ENCODE peak calls at places on chromosome 4, in four cellular contexts. P is breast epithelium, B is PC-3, Q is osteocyte. O is an unnamed sample.

GRCh38 chr4:101400096-101400495 is 52.8 kb upstream of the PPP3CA start:
- DNase-seq in P (no peak), B (peak), Q (no peak), O (no peak)

GRCh38 chr4:6044805-6045204 is 26.6 kb upstream of the C4orf50 start:
- DNase-seq in P (no peak), B (no peak), Q (no peak), O (no peak)

GRCh38 chr4:169770411-169770810 is 12.7 kb upstream of the HPF1 start:
- DNase-seq in P (no peak), B (no peak), Q (no peak), O (no peak)

GRCh38 chr4:23333556-23333945 is 556.3 kb downstream of the PPARGC1A start:
- DNase-seq in P (no peak), B (peak), Q (no peak), O (no peak)

GRCh38 chr4:94722748-94723147 is 35.0 kb upstream of the BMPR1B start:
- DNase-seq in P (no peak), B (no peak), Q (no peak), O (no peak)

GRCh38 chr4:158122501-158122900 is 50.3 kb downstream of the GASK1B start:
- DNase-seq in P (no peak), B (no peak), Q (no peak), O (no peak)

GRCh38 chr4:138243369-138243768 is 1.2 kb upstream of the SLC7A11 start:
- DNase-seq in P (no peak), B (peak), Q (no peak), O (no peak)

GRCh38 chr4:6556263-6556662 is 18.7 kb upstream of the MAN2B2 start:
- DNase-seq in P (no peak), B (peak), Q (no peak), O (no peak)

GRCh38 chr4:97998203-97998602 is 145.1 kb downstream of the STPG2 start:
- DNase-seq in P (no peak), B (peak), Q (no peak), O (no peak)

GRCh38 chr4:139607302-139608060 is 51.5 kb upstream of the SETD7 start:
- DNase-seq in P (no peak), B (no peak), Q (no peak), O (no peak)

GRCh38 chr4:127463883-127464282 is 168.9 kb upstream of the INTU start:
- DNase-seq in P (no peak), B (no peak), Q (no peak), O (no peak)

GRCh38 chr4:45043916-45044315 is 317.6 kb upstream of the GNPDA2 start:
- DNase-seq in P (no peak), B (no peak), Q (no peak), O (no peak)

GRCh38 chr4:137631605-137632004 is 99.3 kb upstream of the PCDH18 start:
- DNase-seq in P (no peak), B (no peak), Q (no peak), O (no peak)

GRCh38 chr4:80788798-80789197 is 241.7 kb upstream of the BMP3 start:
- DNase-seq in P (no peak), B (no peak), Q (no peak), O (no peak)

GRCh38 chr4:35818520-35818919 is 425.8 kb downstream of the ARAP2 start:
- DNase-seq in P (no peak), B (peak), Q (no peak), O (no peak)

GRCh38 chr4:100876546-100876945 is 358.7 kb upstream of the EMCN start:
- DNase-seq in P (no peak), B (no peak), Q (no peak), O (no peak)

GRCh38 chr4:23819041-23819511 is 70.8 kb downstream of the PPARGC1A start:
- DNase-seq in P (no peak), B (no peak), Q (no peak), O (no peak)

GRCh38 chr4:88831063-88831462 is 133.4 kb upstream of the NAP1L5 start:
- DNase-seq in P (no peak), B (no peak), Q (no peak), O (no peak)

GRCh38 chr4:182207806-182208483 is 35.3 kb upstream of the TENM3 start:
- DNase-seq in P (no peak), B (peak), Q (no peak), O (no peak)

GRCh38 chr4:2991243-2991642 is 27.9 kb downstream of the GRK4 start:
- DNase-seq in P (no peak), B (no peak), Q (no peak), O (no peak)

GRCh38 chr4:173301518-173302201 is 32.5 kb downstream of the HMGB2 start:
- DNase-seq in P (no peak), B (peak), Q (no peak), O (no peak)

GRCh38 chr4:176321589-176321988 is 1.8 kb downstream of the SPCS3 start:
- DNase-seq in P (no peak), B (no peak), Q (no peak), O (no peak)

GRCh38 chr4:86184216-86184915 is 175.5 kb downstream of the MAPK10 start:
- DNase-seq in P (no peak), B (no peak), Q (no peak), O (no peak)

GRCh38 chr4:82287720-82288119 is 86.1 kb downstream of the HNRNPD start:
- DNase-seq in P (no peak), B (peak), Q (no peak), O (no peak)
- TF ChIP-seq CTCF in P (no peak), B (no peak), Q (no peak), O (no peak)

GRCh38 chr4:107379054-107379869 is 340.8 kb downstream of the PAPSS1 start:
- DNase-seq in P (no peak), B (peak), Q (no peak), O (no peak)

GRCh38 chr4:107380190-107380589 is 339.8 kb downstream of the PAPSS1 start:
- DNase-seq in P (no peak), B (no peak), Q (no peak), O (no peak)

GRCh38 chr4:107376293-107376692 is 340.2 kb upstream of the DKK2 start:
- DNase-seq in P (no peak), B (no peak), Q (no peak), O (no peak)

DNA sequence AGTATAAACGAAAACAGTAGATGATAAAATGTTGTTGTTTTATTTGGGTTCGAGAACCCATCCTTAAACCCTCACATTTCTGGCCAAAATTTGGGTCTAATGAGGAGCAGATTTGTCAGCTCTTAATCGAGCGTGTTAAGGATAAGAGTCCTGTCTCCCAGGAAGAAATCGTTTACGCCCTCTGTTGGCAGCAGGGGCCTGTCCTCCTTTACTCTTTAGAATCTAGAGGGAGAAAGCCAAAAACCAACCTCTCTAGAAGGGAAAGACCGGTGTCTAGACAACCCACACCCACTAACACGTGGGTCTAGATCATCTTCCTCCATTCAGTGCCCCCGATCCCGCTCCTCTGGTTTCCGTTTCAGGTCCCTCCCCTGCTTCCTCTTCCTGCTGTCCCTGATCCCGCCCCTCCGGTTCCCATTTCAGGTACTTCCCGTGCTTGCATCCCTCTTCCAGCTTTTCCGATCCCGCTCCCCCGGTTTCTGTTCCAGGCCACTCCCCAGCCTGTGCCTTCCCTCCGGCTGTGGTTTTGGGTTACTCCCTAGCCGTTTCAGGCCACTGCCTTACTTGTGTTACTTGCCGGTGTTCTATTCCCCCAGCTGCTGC is 339.1 kb downstream of the PAPSS1 start:
- DNase-seq in P (no peak), B (no peak), Q (no peak), O (no peak)
- TF ChIP-seq CTCF in P (no peak), B (peak), Q (no peak), O (no peak)

DNA sequence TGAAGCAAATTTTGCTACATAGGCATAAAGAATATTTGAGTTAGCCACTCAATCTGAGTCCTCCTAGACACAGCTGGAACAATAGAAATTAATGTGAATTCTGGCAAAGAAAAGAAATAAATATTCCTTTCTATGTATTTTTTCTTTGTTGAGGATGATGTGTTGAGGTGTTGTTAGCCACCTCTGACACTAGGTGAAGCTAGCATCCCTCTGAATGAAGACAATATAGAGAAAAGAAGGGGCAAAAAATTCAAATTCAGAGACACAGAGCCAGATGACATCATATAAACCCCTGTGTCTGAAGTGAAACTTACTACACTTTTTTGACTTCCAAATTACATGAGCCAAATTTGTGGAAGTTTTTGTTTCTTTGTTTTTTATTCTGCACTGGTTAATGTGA is 34.6 kb upstream of the TMPRSS11D start:
- DNase-seq in P (no peak), B (peak), Q (no peak), O (no peak)
- TF ChIP-seq CTCF in P (no peak), B (peak), Q (no peak), O (no peak)

DNA sequence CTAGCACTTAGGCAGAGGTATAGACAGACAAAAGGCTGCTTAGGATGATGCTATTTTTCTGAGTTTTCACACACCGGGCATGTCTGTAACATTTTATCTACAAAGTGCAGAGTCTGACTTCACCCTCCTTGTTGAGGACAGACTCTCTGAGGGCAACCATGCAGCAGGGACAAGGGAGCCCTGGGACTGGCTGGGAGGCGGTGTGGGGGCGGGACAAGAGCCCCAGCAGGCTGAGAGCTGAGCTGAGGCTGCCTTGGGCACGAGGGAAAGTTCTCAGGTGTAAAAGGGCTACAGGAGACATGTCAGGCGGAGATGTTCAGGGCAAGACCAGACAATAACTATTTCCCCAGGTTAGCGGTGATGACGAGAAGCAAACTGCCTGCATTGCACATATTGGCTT is 81.6 kb downstream of the GATB start:
- DNase-seq in P (no peak), B (no peak), Q (no peak), O (no peak)
- TF ChIP-seq CTCF in P (no peak), B (no peak), Q (no peak), O (no peak)

GRCh38 chr4:133324491-133324890 is 175.4 kb downstream of the PCDH10 start:
- DNase-seq in P (no peak), B (no peak), Q (no peak), O (no peak)

GRCh38 chr4:133316874-133317273 is 167.8 kb downstream of the PCDH10 start:
- DNase-seq in P (no peak), B (no peak), Q (no peak), O (no peak)

GRCh38 chr4:133323670-133324069 is 174.6 kb downstream of the PCDH10 start:
- DNase-seq in P (no peak), B (no peak), Q (no peak), O (no peak)

GRCh38 chr4:133320576-133321170 is 171.6 kb downstream of the PCDH10 start:
- DNase-seq in P (no peak), B (peak), Q (no peak), O (no peak)
- TF ChIP-seq CTCF in P (peak), B (peak), Q (peak), O (no peak)

GRCh38 chr4:10893417-10893816 is 208.8 kb upstream of the CLNK start:
- DNase-seq in P (no peak), B (peak), Q (no peak), O (no peak)
- TF ChIP-seq CTCF in P (no peak), B (peak), Q (peak), O (peak)

O was measured in natural killer cell.